ENCODE peak calls at places on chromosomes 7 and 10, in six cellular contexts. N is substantia nigra, M is glutamatergic neuron, D is hepatic stellate cell, X is activated T-cell treated with anti-CD3 and anti-CD28 coated beads for 1 hour, A is memory B cell. P is an unnamed sample.

GRCh38 chr7:108286290-108286904 is 156.2 kb upstream of the LAMB4 start:
- DNase-seq in N (no peak), M (no peak), D (no peak), X (no peak), A (no peak), P (no peak)

GRCh38 chr10:47264797-47265281 is 35.2 kb upstream of the GDF10 start:
- DNase-seq in N (no peak), M (no peak), D (no peak), X (peak; percentile 48), A (no peak), P (no peak)

GRCh38 chr7:128873234-128873633 is 10.6 kb downstream of the ATP6V1F start:
- DNase-seq in N (no peak), M (no peak), D (no peak), X (no peak), A (no peak), P (no peak)

GRCh38 chr10:5629789-5630436 is 36.5 kb downstream of the ASB13 start:
- DNase-seq in N (peak; percentile 3), M (peak; percentile 90), D (peak; percentile 71), X (peak; percentile 79), A (peak; percentile 87), P (peak; percentile 57)

GRCh38 chr7:132488634-132489302 is 87.5 kb downstream of the PLXNA4 start:
- DNase-seq in N (no peak), M (no peak), D (no peak), X (no peak), A (no peak), P (no peak)

GRCh38 chr7:29106128-29106988 is 40.0 kb downstream of the CPVL start:
- DNase-seq in N (no peak), M (no peak), D (peak; percentile 9), X (no peak), A (no peak), P (peak; percentile 54)

GRCh38 chr10:111233439-111233838 is 156.6 kb downstream of the ADRA2A start:
- DNase-seq in N (no peak), M (no peak), D (no peak), X (no peak), A (no peak), P (no peak)

GRCh38 chr10:48946891-48947500 is 7.4 kb upstream of the LRRC18 start:
- DNase-seq in N (no peak), M (no peak), D (no peak), X (no peak), A (no peak), P (no peak)

GRCh38 chr10:102660891-102661613 is 16.8 kb downstream of the TRIM8 start:
- DNase-seq in N (no peak), M (peak; percentile 69), D (no peak), X (peak; percentile 30), A (no peak), P (no peak)

GRCh38 chr10:126476256-126476655 is 88.0 kb upstream of the ADAM12 start:
- DNase-seq in N (no peak), M (peak; percentile 64), D (no peak), X (no peak), A (no peak), P (no peak)

GRCh38 chr7:16063691-16064090 is 357.6 kb downstream of the CRPPA start:
- DNase-seq in N (no peak), M (no peak), D (no peak), X (no peak), A (no peak), P (no peak)

GRCh38 chr7:66500087-66500486 is 128.6 kb upstream of the KCTD7 start:
- DNase-seq in N (no peak), M (no peak), D (no peak), X (no peak), A (no peak), P (no peak)

GRCh38 chr7:3537210-3537875 is 236.3 kb downstream of the SDK1 start:
- DNase-seq in N (no peak), M (no peak), D (peak; percentile 8), X (no peak), A (no peak), P (no peak)

GRCh38 chr7:140048138-140048537 is 14.6 kb downstream of the PARP12 start:
- DNase-seq in N (no peak), M (no peak), D (no peak), X (no peak), A (no peak), P (no peak)

GRCh38 chr7:23469150-23469960 is 936 bp downstream of the IGF2BP3 start:
- DNase-seq in N (no peak), M (peak; percentile 68), D (no peak), X (no peak), A (peak; percentile 65), P (no peak)

GRCh38 chr7:70505886-70506285 is 626.1 kb upstream of the GALNT17 start:
- DNase-seq in N (no peak), M (no peak), D (no peak), X (no peak), A (no peak), P (no peak)

GRCh38 chr10:50919010-50919409 is 33.6 kb upstream of the A1CF start:
- DNase-seq in N (no peak), M (no peak), D (no peak), X (no peak), A (no peak), P (no peak)

GRCh38 chr7:157547611-157548010 is 210.8 kb downstream of the DNAJB6 start:
- DNase-seq in N (no peak), M (no peak), D (no peak), X (no peak), A (no peak), P (no peak)

GRCh38 chr7:102125127-102125561 is 161.5 kb upstream of the SH2B2 start:
- DNase-seq in N (no peak), M (no peak), D (peak; percentile 53), X (no peak), A (no peak), P (no peak)

GRCh38 chr7:88200793-88201192 is 19.0 kb downstream of the SRI start:
- DNase-seq in N (no peak), M (peak; percentile 60), D (no peak), X (no peak), A (no peak), P (no peak)

GRCh38 chr7:94556028-94556427 is 46.4 kb downstream of the CASD1 start:
- DNase-seq in N (no peak), M (no peak), D (no peak), X (no peak), A (no peak), P (no peak)

GRCh38 chr10:27068217-27068891 is 31.9 kb downstream of the ANKRD26 start:
- DNase-seq in N (no peak), M (no peak), D (no peak), X (no peak), A (no peak), P (no peak)

GRCh38 chr10:77114181-77114821 is 523.3 kb downstream of the KCNMA1 start:
- DNase-seq in N (no peak), M (no peak), D (no peak), X (no peak), A (no peak), P (no peak)

GRCh38 chr7:329691-330281 is 39.8 kb downstream of the FOXL3 start:
- DNase-seq in N (no peak), M (peak; percentile 5), D (no peak), X (no peak), A (no peak), P (no peak)

GRCh38 chr7:155589001-155589980 is 42.9 kb upstream of the CNPY1 start:
- DNase-seq in N (no peak), M (no peak), D (no peak), X (no peak), A (no peak), P (no peak)

GRCh38 chr7:126445991-126446390 is 806.8 kb downstream of the GRM8 start:
- DNase-seq in N (no peak), M (no peak), D (no peak), X (no peak), A (no peak), P (no peak)

GRCh38 chr10:114401195-114401741 is 3.0 kb downstream of the AFAP1L2 start:
- DNase-seq in N (no peak), M (no peak), D (peak; percentile 78), X (no peak), A (no peak), P (no peak)

GRCh38 chr10:5488272-5489161 is 10.9 kb downstream of the CALML5 start:
- DNase-seq in N (no peak), M (no peak), D (no peak), X (no peak), A (no peak), P (no peak)

GRCh38 chr7:29091121-29091601 is 55.2 kb downstream of the CPVL start:
- DNase-seq in N (no peak), M (peak; percentile 40), D (no peak), X (no peak), A (no peak), P (peak; percentile 72)

GRCh38 chr10:108911814-108912541 is 1011.3 kb downstream of the XPNPEP1 start:
- DNase-seq in N (no peak), M (peak; percentile 82), D (peak; percentile 22), X (no peak), A (peak; percentile 20), P (peak; percentile 2)

GRCh38 chr10:126479280-126479679 is 91.0 kb upstream of the ADAM12 start:
- DNase-seq in N (no peak), M (peak; percentile 22), D (no peak), X (no peak), A (no peak), P (no peak)

GRCh38 chr10:50293508-50294320 is 42.4 kb upstream of the ASAH2 start:
- DNase-seq in N (no peak), M (no peak), D (no peak), X (no peak), A (no peak), P (no peak)

GRCh38 chr10:101273330-101273729 is 44.1 kb upstream of the LBX1 start:
- DNase-seq in N (no peak), M (no peak), D (no peak), X (no peak), A (no peak), P (no peak)